ENCODE peak calls at places on chromosomes 2 and 18, in eight cellular contexts. A, P, Y, I, E, C, M and G are unnamed samples.

GRCh38 chr2:134194519-134194918 is 59.4 kb upstream of the MGAT5 start:
- ATAC-seq in A (no peak), P (no peak), Y (no peak), I (no peak), E (no peak), C (no peak), M (no peak), G (no peak)

GRCh38 chr2:104408266-104408665 is 445.6 kb upstream of the POU3F3 start:
- ATAC-seq in A (no peak), P (no peak), Y (no peak), I (no peak), E (no peak), C (no peak), M (no peak), G (no peak)

GRCh38 chr18:59696311-59697235 is 650 bp downstream of the CCBE1 start:
- ATAC-seq in A (no peak), P (no peak), Y (peak), I (peak), E (no peak), C (peak), M (peak), G (no peak)

GRCh38 chr2:38697116-38697840 is 31.4 kb downstream of the GALM start:
- ATAC-seq in A (peak), P (no peak), Y (no peak), I (no peak), E (peak), C (no peak), M (no peak), G (no peak)

GRCh38 chr2:59589881-59590280 is 963.6 kb downstream of the BCL11A start:
- ATAC-seq in A (no peak), P (no peak), Y (no peak), I (no peak), E (no peak), C (no peak), M (no peak), G (no peak)

GRCh38 chr2:25587361-25587760 is 86.0 kb downstream of the DTNB start:
- ATAC-seq in A (peak), P (no peak), Y (no peak), I (no peak), E (peak), C (no peak), M (no peak), G (no peak)

GRCh38 chr18:50783553-50783952 is 36.3 kb downstream of the MRO start:
- ATAC-seq in A (no peak), P (no peak), Y (no peak), I (no peak), E (no peak), C (no peak), M (no peak), G (no peak)

GRCh38 chr2:229206548-229206947 is 64.5 kb downstream of the PID1 start:
- ATAC-seq in A (no peak), P (no peak), Y (no peak), I (no peak), E (no peak), C (no peak), M (no peak), G (no peak)

GRCh38 chr2:39486071-39486470 is 49.0 kb upstream of the MAP4K3 start:
- ATAC-seq in A (no peak), P (no peak), Y (no peak), I (no peak), E (no peak), C (no peak), M (peak), G (no peak)

GRCh38 chr2:24825883-24826800 is 32.9 kb downstream of the CENPO start:
- ATAC-seq in A (no peak), P (no peak), Y (peak), I (no peak), E (no peak), C (no peak), M (no peak), G (no peak)